ENCODE peak calls at places on chromosome 17, in four cellular contexts. One of them, this sample, is unnamed.

GRCh38 chr17:33732116-33732515 is 439.0 kb upstream of the ASIC2 start:
- DNase-seq in ACHN: peak
- DNase-seq in LoVo: no peak
- DNase-seq in C1 segment of cervical spinal cord: no peak
- DNase-seq in this sample: no peak

GRCh38 chr17:66964083-66964771 is at the start of gene CACNG4:
- DNase-seq in ACHN: no peak
- DNase-seq in LoVo: no peak
- DNase-seq in C1 segment of cervical spinal cord: no peak
- DNase-seq in this sample: no peak

GRCh38 chr17:62696726-62697490 is 69.4 kb downstream of the MRC2 start:
- DNase-seq in ACHN: no peak
- DNase-seq in LoVo: no peak
- DNase-seq in C1 segment of cervical spinal cord: peak
- DNase-seq in this sample: no peak

GRCh38 chr17:16585796-16586195 is 16.8 kb upstream of the ZNF287 start:
- DNase-seq in ACHN: no peak
- DNase-seq in LoVo: no peak
- DNase-seq in C1 segment of cervical spinal cord: no peak
- DNase-seq in this sample: no peak

GRCh38 chr17:5705876-5706420 is 121.6 kb upstream of the NLRP1 start:
- DNase-seq in ACHN: no peak
- DNase-seq in LoVo: no peak
- DNase-seq in C1 segment of cervical spinal cord: no peak
- DNase-seq in this sample: no peak

GRCh38 chr17:62017912-62018311 is 47.2 kb downstream of the MED13 start:
- DNase-seq in ACHN: no peak
- DNase-seq in LoVo: no peak
- DNase-seq in C1 segment of cervical spinal cord: no peak
- DNase-seq in this sample: no peak

GRCh38 chr17:75411328-75412067 is 6.0 kb upstream of the GRB2 start:
- DNase-seq in ACHN: no peak
- DNase-seq in LoVo: no peak
- DNase-seq in C1 segment of cervical spinal cord: no peak
- DNase-seq in this sample: no peak

GRCh38 chr17:12302711-12303110 is 282.0 kb downstream of the MAP2K4 start:
- DNase-seq in ACHN: no peak
- DNase-seq in LoVo: no peak
- DNase-seq in C1 segment of cervical spinal cord: no peak
- DNase-seq in this sample: no peak

GRCh38 chr17:61426482-61427304 is 25.5 kb upstream of the TBX4 start:
- DNase-seq in ACHN: peak
- DNase-seq in LoVo: peak
- DNase-seq in C1 segment of cervical spinal cord: no peak
- DNase-seq in this sample: no peak

GRCh38 chr17:59357219-59357699 is 25.8 kb downstream of the YPEL2 start:
- DNase-seq in ACHN: no peak
- DNase-seq in LoVo: no peak
- DNase-seq in C1 segment of cervical spinal cord: no peak
- DNase-seq in this sample: no peak

GRCh38 chr17:60095381-60095780 is 16.7 kb upstream of the HEATR6 start:
- DNase-seq in ACHN: no peak
- DNase-seq in LoVo: no peak
- DNase-seq in C1 segment of cervical spinal cord: no peak
- DNase-seq in this sample: no peak

GRCh38 chr17:75565066-75565465 is 22.5 kb upstream of the MYO15B start:
- DNase-seq in ACHN: peak
- DNase-seq in LoVo: no peak
- DNase-seq in C1 segment of cervical spinal cord: no peak
- DNase-seq in this sample: no peak

GRCh38 chr17:78383725-78384471 is 5.4 kb downstream of the PGS1 start:
- DNase-seq in ACHN: peak
- DNase-seq in LoVo: no peak
- DNase-seq in C1 segment of cervical spinal cord: peak
- DNase-seq in this sample: no peak

GRCh38 chr17:6578491-6578890 is 22.1 kb upstream of the PITPNM3 start:
- DNase-seq in ACHN: no peak
- DNase-seq in LoVo: no peak
- DNase-seq in C1 segment of cervical spinal cord: no peak
- DNase-seq in this sample: no peak

GRCh38 chr17:41624208-41625101 is at the start of gene KRT17:
- DNase-seq in ACHN: no peak
- DNase-seq in LoVo: no peak
- DNase-seq in C1 segment of cervical spinal cord: no peak
- DNase-seq in this sample: no peak

GRCh38 chr17:13541032-13541480 is 60.7 kb downstream of the HS3ST3A1 start:
- DNase-seq in ACHN: peak
- DNase-seq in LoVo: peak
- DNase-seq in C1 segment of cervical spinal cord: no peak
- DNase-seq in this sample: no peak

GRCh38 chr17:76370261-76370993 is 14.0 kb upstream of the SPHK1 start:
- DNase-seq in ACHN: no peak
- DNase-seq in LoVo: no peak
- DNase-seq in C1 segment of cervical spinal cord: peak
- DNase-seq in this sample: no peak

GRCh38 chr17:19546289-19547065 is 12.8 kb downstream of the SLC47A1 start:
- DNase-seq in ACHN: peak
- DNase-seq in LoVo: no peak
- DNase-seq in C1 segment of cervical spinal cord: no peak
- DNase-seq in this sample: no peak

GRCh38 chr17:53655591-53655990 is 167.1 kb upstream of the KIF2B start:
- DNase-seq in ACHN: peak
- DNase-seq in LoVo: no peak
- DNase-seq in C1 segment of cervical spinal cord: no peak
- DNase-seq in this sample: no peak